ENCODE peak calls at places on chromosomes 1 and 21, in five cellular contexts. Q, U, V, C and D are unnamed samples.

GRCh38 chr1:231630558-231631205 is 4.1 kb downstream of the DISC1 start:
- DNase-seq in U (no peak), V (no peak), Q (no peak), C (no peak), D (no peak)

GRCh38 chr1:17377325-17377953 is 5.4 kb downstream of the PADI6 start:
- DNase-seq in V (no peak), Q (no peak), U (no peak), C (no peak), D (no peak)

GRCh38 chr1:172145231-172145651 is 275.2 kb upstream of the C1orf105 start:
- DNase-seq in Q (no peak), C (no peak), U (no peak), V (no peak), D (no peak)

GRCh38 chr1:111441573-111442192 is 7.4 kb downstream of the WDR77 start:
- DNase-seq in U (peak), C (no peak), V (no peak), Q (no peak), D (no peak)

GRCh38 chr21:17438642-17439041 is 74.2 kb upstream of the CXADR start:
- DNase-seq in U (no peak), C (no peak), Q (no peak), V (no peak), D (no peak)

GRCh38 chr1:37391181-37391949 is 83.0 kb upstream of the ZC3H12A start:
- DNase-seq in C (no peak), Q (no peak), V (no peak), U (no peak), D (no peak)

GRCh38 chr1:99590578-99591209 is 55.2 kb upstream of the PALMD start:
- DNase-seq in U (no peak), C (no peak), V (peak), Q (peak), D (peak)

GRCh38 chr1:153610334-153611023 is 2.5 kb downstream of the S100A16 start:
- DNase-seq in U (no peak), Q (no peak), V (no peak), C (no peak), D (no peak)

GRCh38 chr1:18829671-18830070 is 29.8 kb downstream of the TAS1R2 start:
- DNase-seq in V (no peak), U (no peak), C (no peak), Q (no peak), D (no peak)

GRCh38 chr1:21874328-21874727 is 62.3 kb downstream of the LDLRAD2 start:
- DNase-seq in V (no peak), Q (no peak), U (no peak), C (no peak), D (no peak)

GRCh38 chr1:9289090-9289534 is 3.6 kb upstream of the SPSB1 start:
- DNase-seq in C (no peak), Q (peak), V (no peak), U (peak), D (peak)

GRCh38 chr1:79716481-79716880 is 710.0 kb upstream of the ADGRL4 start:
- DNase-seq in U (no peak), V (no peak), Q (peak), C (no peak), D (no peak)

GRCh38 chr1:55552636-55553035 is 337.5 kb upstream of the USP24 start:
- DNase-seq in C (no peak), V (no peak), Q (no peak), U (no peak), D (no peak)